ENCODE peak calls at places on chromosomes 12 and 14, in six cellular contexts. T, J, P, S, M and G are unnamed samples.

GRCh38 chr12:78036889-78037288 is 206.2 kb downstream of the NAV3 start:
- DNase-seq in T (no peak), J (no peak), P (no peak), S (no peak), M (no peak), G (no peak)

GRCh38 chr14:57883061-57883460 is 17.2 kb upstream of the SLC35F4 start:
- DNase-seq in T (no peak), J (no peak), P (no peak), S (no peak), M (no peak), G (no peak)

GRCh38 chr12:76798864-76799263 is 34.9 kb downstream of the ZDHHC17 start:
- DNase-seq in T (no peak), J (no peak), P (no peak), S (no peak), M (no peak), G (no peak)

GRCh38 chr14:64465208-64465821 is at the start of gene AKAP5:
- DNase-seq in T (peak), J (no peak), P (peak), S (peak), M (peak), G (no peak)

GRCh38 chr12:40215977-40216376 is 8.8 kb upstream of the LRRK2 start:
- DNase-seq in T (no peak), J (no peak), P (no peak), S (no peak), M (no peak), G (no peak)

GRCh38 chr12:97927991-97928390 is 465.4 kb downstream of the RMST start:
- DNase-seq in T (no peak), J (no peak), P (no peak), S (no peak), M (no peak), G (no peak)

GRCh38 chr12:52992699-52993557 is 13.3 kb upstream of the EIF4B start:
- DNase-seq in T (no peak), J (no peak), P (peak), S (peak), M (no peak), G (no peak)

GRCh38 chr12:54762390-54762789 is 91.9 kb upstream of the MUCL1 start:
- DNase-seq in T (no peak), J (no peak), P (no peak), S (no peak), M (no peak), G (no peak)

GRCh38 chr14:69711065-69711464 is 55.9 kb upstream of the SRSF5 start:
- DNase-seq in T (no peak), J (no peak), P (no peak), S (no peak), M (no peak), G (no peak)

GRCh38 chr12:69534389-69534822 is 50.9 kb upstream of the CCT2 start:
- DNase-seq in T (peak), J (peak), P (peak), S (no peak), M (peak), G (peak)

GRCh38 chr14:64405295-64405694 is 17.1 kb downstream of the MTHFD1 start:
- DNase-seq in T (no peak), J (no peak), P (peak), S (no peak), M (no peak), G (no peak)

GRCh38 chr14:29654910-29655590 is 272.6 kb downstream of the PRKD1 start:
- DNase-seq in T (no peak), J (no peak), P (no peak), S (no peak), M (no peak), G (no peak)

GRCh38 chr12:50925920-50926319 is 26.4 kb upstream of the HIGD1C start:
- DNase-seq in T (no peak), J (no peak), P (no peak), S (no peak), M (no peak), G (no peak)
- H3K4me3 ChIP-seq in T (peak), J (peak), P (no peak), S (peak), M (peak), G (peak)

GRCh38 chr14:90384543-90384911 is 12.3 kb upstream of the CALM1 start:
- DNase-seq in T (no peak), J (no peak), P (no peak), S (no peak), M (no peak), G (no peak)
- H3K4me3 ChIP-seq in T (peak), J (no peak), P (no peak), S (no peak), M (peak), G (no peak)

DNA sequence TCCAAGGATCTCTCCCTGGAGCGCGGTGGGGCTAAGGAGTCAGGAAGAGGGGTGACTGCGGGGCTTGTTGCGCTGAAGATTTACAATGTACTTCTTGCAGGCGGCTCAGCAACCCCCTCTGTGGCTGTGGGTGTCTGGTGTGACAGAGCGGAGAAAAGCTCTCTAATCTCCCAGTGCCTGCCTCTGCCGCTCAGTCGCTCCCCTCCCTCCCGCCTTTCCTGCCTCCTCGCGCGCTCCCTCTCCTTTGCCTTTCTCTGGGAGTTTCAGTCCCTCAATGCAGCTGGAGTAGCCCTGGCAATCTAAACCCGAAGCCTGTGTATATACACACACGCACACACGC is 799 bp upstream of the TRHDE start:
- DNase-seq in T (peak), J (peak), P (no peak), S (peak), M (no peak), G (no peak)
- H3K4me3 ChIP-seq in T (peak), J (peak), P (peak), S (peak), M (peak), G (peak)

GRCh38 chr12:85357609-85358008 is 77.6 kb downstream of the ALX1 start:
- DNase-seq in T (no peak), J (no peak), P (no peak), S (no peak), M (no peak), G (no peak)
- H3K4me3 ChIP-seq in T (no peak), J (no peak), P (no peak), S (no peak), M (no peak), G (no peak)

GRCh38 chr14:74592476-74593191 is 19.4 kb downstream of the LTBP2 start:
- DNase-seq in T (no peak), J (no peak), P (no peak), S (no peak), M (no peak), G (no peak)
- H3K4me3 ChIP-seq in T (no peak), J (no peak), P (no peak), S (no peak), M (no peak), G (no peak)

GRCh38 chr14:105449276-105450122 is 25.1 kb upstream of the CRIP2 start:
- DNase-seq in T (no peak), J (no peak), P (no peak), S (no peak), M (no peak), G (no peak)
- H3K4me3 ChIP-seq in T (no peak), J (no peak), P (no peak), S (no peak), M (no peak), G (no peak)